ENCODE peak calls at places on chromosomes 5 and 9, in four cellular contexts. H, F, W and P are unnamed samples.

GRCh38 chr9:99167694-99168093 is 54.0 kb downstream of the ALG2 start:
- DNase-seq in F (no peak), H (no peak), W (no peak), P (no peak)

GRCh38 chr5:130136300-130136699 is 232.0 kb downstream of the CHSY3 start:
- DNase-seq in H (no peak), F (no peak), W (no peak), P (no peak)

GRCh38 chr5:75681125-75681830 is 36.0 kb downstream of the POC5 start:
- DNase-seq in W (peak; percentile 59), H (no peak), F (peak; percentile 28), P (no peak)

GRCh38 chr5:55634866-55635265 is 77.3 kb downstream of the SLC38A9 start:
- DNase-seq in F (no peak), H (no peak), W (no peak), P (no peak)

GRCh38 chr5:142934335-142934734 is 164.2 kb downstream of the ARHGAP26 start:
- DNase-seq in W (no peak), H (no peak), F (no peak), P (no peak)

GRCh38 chr9:112863214-112863613 is 27.5 kb downstream of the SLC46A2 start:
- DNase-seq in W (no peak), F (peak; percentile 42), H (no peak), P (no peak)

GRCh38 chr9:124574944-124575343 is 67.7 kb upstream of the NR5A1 start:
- DNase-seq in H (no peak), F (peak; percentile 72), W (peak; percentile 58), P (no peak)

GRCh38 chr5:157106668-157107461 is 2.0 kb downstream of the HAVCR2 start:
- DNase-seq in W (no peak), F (peak; percentile 11), H (no peak), P (no peak)

GRCh38 chr5:54520438-54520846 is 2.9 kb downstream of the SNX18 start:
- DNase-seq in H (no peak), F (peak; percentile 30), W (no peak), P (no peak)

GRCh38 chr5:5880364-5880763 is 457.9 kb downstream of the ICE1 start:
- DNase-seq in H (no peak), W (no peak), F (no peak), P (no peak)

GRCh38 chr5:127042593-127042992 is 12.2 kb upstream of the MARCHF3 start:
- DNase-seq in H (no peak), W (peak; percentile 25), F (peak; percentile 19), P (no peak)

GRCh38 chr5:145588113-145588512 is 247.0 kb downstream of the PRELID2 start:
- DNase-seq in H (no peak), F (no peak), W (no peak), P (no peak)

GRCh38 chr5:72288923-72289322 is 31.1 kb downstream of the MRPS27 start:
- DNase-seq in F (no peak), H (no peak), W (no peak), P (no peak)

GRCh38 chr5:108818613-108819272 is 71.0 kb downstream of the FER start:
- DNase-seq in H (peak; percentile 11), F (peak; percentile 34), W (peak; percentile 31), P (no peak)

GRCh38 chr5:38715671-38716070 is 130.1 kb upstream of the OSMR start:
- DNase-seq in H (no peak), W (no peak), F (no peak), P (no peak)

GRCh38 chr9:137227057-137227852 is at the start of gene RNF224:
- DNase-seq in F (peak; percentile 83), W (peak; percentile 76), H (peak; percentile 59), P (peak; percentile 88)